ENCODE peak calls at places on chromosomes 13 and 19, in nine cellular contexts. W, O, D, X, G, T, U, H and I are unnamed samples.

GRCh38 chr19:35471946-35472345 is 18.3 kb downstream of the KRTDAP start:
- DNase-seq in W (no peak), O (no peak), D (no peak), X (no peak), G (no peak), T (no peak), U (no peak), H (no peak), I (no peak)

GRCh38 chr19:49489601-49490167 is 2.3 kb downstream of the RPL13A start:
- DNase-seq in W (peak; percentile 59), O (no peak), D (peak; percentile 2), X (no peak), G (no peak), T (no peak), U (no peak), H (no peak), I (no peak)

GRCh38 chr13:91045351-91046034 is 302.0 kb upstream of the MIR17HG start:
- DNase-seq in W (no peak), O (no peak), D (peak; percentile 26), X (peak; percentile 46), G (no peak), T (no peak), U (no peak), H (no peak), I (peak; percentile 5)

GRCh38 chr19:648904-649733 is 9.4 kb downstream of the FGF22 start:
- DNase-seq in W (no peak), O (no peak), D (no peak), X (no peak), G (peak; percentile 75), T (no peak), U (no peak), H (no peak), I (no peak)

GRCh38 chr13:95212962-95213850 is 88.0 kb downstream of the ABCC4 start:
- DNase-seq in W (no peak), O (no peak), D (no peak), X (no peak), G (no peak), T (no peak), U (no peak), H (no peak), I (no peak)

GRCh38 chr19:43305642-43306041 is 36.3 kb upstream of the PSG9 start:
- DNase-seq in W (no peak), O (no peak), D (no peak), X (no peak), G (no peak), T (no peak), U (no peak), H (no peak), I (no peak)

GRCh38 chr13:111844222-111844671 is 222.7 kb upstream of the SOX1 start:
- DNase-seq in W (no peak), O (no peak), D (no peak), X (no peak), G (no peak), T (no peak), U (no peak), H (no peak), I (no peak)

GRCh38 chr13:80189889-80190597 is 150.9 kb downstream of the SPRY2 start:
- DNase-seq in W (no peak), O (no peak), D (no peak), X (no peak), G (no peak), T (no peak), U (no peak), H (no peak), I (no peak)

GRCh38 chr19:55687281-55688172 is 12.5 kb downstream of the EPN1 start:
- DNase-seq in W (no peak), O (no peak), D (no peak), X (no peak), G (peak; percentile 80), T (no peak), U (no peak), H (no peak), I (no peak)

GRCh38 chr13:36242761-36243160 is 28.4 kb upstream of the SOHLH2 start:
- DNase-seq in W (no peak), O (no peak), D (no peak), X (no peak), G (no peak), T (peak; percentile 22), U (no peak), H (no peak), I (no peak)

GRCh38 chr19:31502536-31503170 is 153.4 kb upstream of the TSHZ3 start:
- DNase-seq in W (no peak), O (no peak), D (no peak), X (no peak), G (no peak), T (no peak), U (no peak), H (no peak), I (no peak)

GRCh38 chr13:102779426-102780159 is 6.0 kb upstream of the TEX30 start:
- DNase-seq in W (no peak), O (no peak), D (no peak), X (no peak), G (no peak), T (no peak), U (no peak), H (no peak), I (no peak)

GRCh38 chr13:61664821-61665705 is 249.4 kb upstream of the PCDH20 start:
- DNase-seq in W (no peak), O (no peak), D (no peak), X (peak; percentile 1), G (peak; percentile 25), T (peak; percentile 9), U (no peak), H (no peak), I (no peak)

GRCh38 chr13:27168870-27169525 is 2.6 kb downstream of the USP12 start:
- DNase-seq in W (no peak), O (no peak), D (no peak), X (no peak), G (no peak), T (peak; percentile 14), U (no peak), H (no peak), I (no peak)

GRCh38 chr13:27171244-27171829 is at the start of gene USP12:
- DNase-seq in W (peak; percentile 58), O (no peak), D (no peak), X (no peak), G (peak; percentile 80), T (no peak), U (peak; percentile 58), H (no peak), I (no peak)

GRCh38 chr13:27171830-27172494 is 351 bp upstream of the USP12 start:
- DNase-seq in W (peak; percentile 92), O (peak; percentile 89), D (peak; percentile 96), X (peak; percentile 92), G (peak; percentile 97), T (peak; percentile 86), U (peak; percentile 96), H (peak; percentile 91), I (peak; percentile 96)

GRCh38 chr13:27170221-27170520 is 1.4 kb downstream of the USP12 start:
- DNase-seq in W (no peak), O (no peak), D (no peak), X (peak; percentile 80), G (no peak), T (peak; percentile 77), U (no peak), H (no peak), I (no peak)

DNA sequence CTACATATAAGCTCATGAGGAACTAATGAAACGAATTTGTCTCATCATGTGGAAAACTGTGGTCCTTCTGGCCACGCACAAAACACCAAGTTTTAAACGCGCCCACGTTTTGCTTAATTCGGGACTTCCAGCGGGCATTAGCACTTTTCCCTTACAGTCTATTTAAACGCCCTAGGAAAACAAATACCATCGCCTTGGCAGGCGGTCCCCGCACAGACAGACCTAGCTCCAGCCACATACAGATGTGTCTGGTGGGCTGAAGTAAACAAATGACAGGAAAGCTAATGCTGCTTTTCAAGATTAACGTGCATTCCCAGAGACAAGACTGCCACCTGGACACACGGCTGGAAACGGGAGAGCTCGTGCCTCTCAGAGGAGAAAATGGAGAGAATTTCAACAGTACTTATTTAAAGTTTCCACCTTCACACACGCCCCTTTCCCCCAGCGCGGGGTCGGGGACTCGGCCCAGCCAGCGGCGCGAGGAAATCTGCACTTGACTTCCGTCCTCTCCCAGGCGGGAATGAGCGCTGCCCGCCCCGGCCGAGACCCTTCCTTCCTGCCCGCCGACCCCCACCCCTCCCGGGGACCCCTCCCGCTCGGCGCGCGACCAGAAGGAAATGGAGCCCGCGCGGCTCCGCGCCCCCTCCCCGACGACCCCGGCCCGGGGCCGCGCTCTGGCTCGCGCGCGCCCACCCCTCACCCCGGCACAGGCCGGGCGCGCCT is 929 bp downstream of the USP12 start:
- DNase-seq in W (peak; percentile 45), O (no peak), D (peak; percentile 84), X (peak; percentile 60), G (peak; percentile 80), T (no peak), U (peak; percentile 53), H (peak; percentile 46), I (peak; percentile 80)
- TF ChIP-seq CTCF in W (no peak), O (no peak), D (no peak), X (no peak), G (no peak), T (no peak), U (no peak), H (no peak), I (no peak)

GRCh38 chr13:50125556-50126377 is 110.5 kb downstream of the KCNRG start:
- DNase-seq in W (peak; percentile 96), O (peak; percentile 85), D (peak; percentile 88), X (peak; percentile 90), G (peak; percentile 98), T (peak; percentile 87), U (peak; percentile 86), H (peak; percentile 90), I (peak; percentile 68)
- TF ChIP-seq CTCF in W (no peak), O (no peak), D (no peak), X (no peak), G (no peak), T (no peak), U (no peak), H (no peak), I (no peak)

DNA sequence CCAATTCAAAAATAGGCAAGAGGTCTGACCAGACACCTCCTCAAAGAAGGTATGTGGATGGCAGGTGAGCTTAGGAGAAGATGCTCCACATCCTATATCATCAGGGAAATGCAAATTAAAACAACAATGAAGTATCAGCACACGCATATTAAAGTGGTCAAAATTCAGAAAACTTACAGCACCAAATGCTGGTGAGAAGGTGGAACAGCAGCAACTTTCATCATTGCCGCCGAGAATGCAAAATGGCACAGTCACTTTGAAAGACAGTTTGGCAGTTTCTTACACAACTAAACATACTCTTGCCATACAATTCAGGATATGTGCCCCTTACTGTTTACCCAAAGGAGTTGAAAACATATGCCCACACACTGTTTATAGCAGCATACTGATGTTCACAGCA is 22.4 kb downstream of the OR10H4 start:
- DNase-seq in W (no peak), O (no peak), D (no peak), X (no peak), G (no peak), T (no peak), U (no peak), H (no peak), I (no peak)
- TF ChIP-seq CTCF in W (no peak), O (no peak), D (no peak), X (no peak), G (no peak), T (no peak), U (no peak), H (no peak), I (no peak)

DNA sequence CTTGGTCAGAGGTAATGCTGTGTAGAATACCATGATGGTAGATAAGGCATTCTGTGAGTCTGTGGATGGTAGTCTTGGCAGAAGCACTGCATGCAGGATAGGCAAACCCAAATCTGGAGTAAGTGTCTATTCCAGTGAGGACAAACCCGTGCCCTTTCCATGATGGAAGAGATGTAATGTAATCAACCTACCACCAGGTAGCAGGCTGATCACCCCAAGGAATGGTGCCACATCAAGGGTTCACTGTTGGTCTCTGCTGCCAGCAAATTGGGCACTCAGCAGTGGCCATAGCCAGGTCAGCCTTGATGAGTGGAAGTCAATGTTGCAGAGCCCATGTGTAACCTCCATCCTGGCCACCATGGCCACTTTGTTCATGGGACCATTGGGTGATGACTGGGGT is 155.0 kb downstream of the RAP2A start:
- DNase-seq in W (no peak), O (no peak), D (no peak), X (no peak), G (no peak), T (no peak), U (no peak), H (no peak), I (no peak)
- TF ChIP-seq CTCF in W (no peak), O (no peak), D (peak; percentile 19), X (peak; percentile 33), G (no peak), T (no peak), U (no peak), H (no peak), I (no peak)